ENCODE peak calls at places on chromosomes 13 and 19, in six cellular contexts. D is naive thymus-derived CD8-positive, alpha-beta T cell; R is Right ventricle myocardium superior; C is lower lobe of right lung; S is left lung; V is gastrocnemius medialis. L is an unnamed sample.

GRCh38 chr13:77067519-77067918 is 40.6 kb upstream of the FBXL3 start:
- ATAC-seq in D (no peak), R (peak; percentile 94), C (no peak), S (no peak), V (no peak), L (no peak)

GRCh38 chr19:1968279-1969175 is 27.6 kb downstream of the CSNK1G2 start:
- ATAC-seq in D (no peak), R (peak; percentile 11), C (no peak), S (no peak), V (no peak), L (no peak)

GRCh38 chr13:30148171-30148754 is 159.1 kb downstream of the KATNAL1 start:
- ATAC-seq in D (peak; percentile 82), R (no peak), C (peak; percentile 49), S (peak; percentile 42), V (no peak), L (no peak)

GRCh38 chr13:48412881-48413351 is at the start of gene LPAR6:
- ATAC-seq in D (peak; percentile 43), R (peak; percentile 83), C (peak; percentile 88), S (peak; percentile 76), V (peak; percentile 82), L (no peak)

GRCh38 chr19:5103812-5104410 is 135.0 kb downstream of the KDM4B start:
- ATAC-seq in D (no peak), R (peak; percentile 18), C (no peak), S (no peak), V (peak; percentile 37), L (no peak)

GRCh38 chr19:21740559-21740958 is 26.8 kb downstream of the ZNF100 start:
- ATAC-seq in D (no peak), R (no peak), C (no peak), S (no peak), V (no peak), L (no peak)

GRCh38 chr19:58450836-58451357 is 525 bp upstream of the ZNF324B start:
- ATAC-seq in D (peak; percentile 39), R (no peak), C (peak; percentile 51), S (peak; percentile 57), V (no peak), L (peak; percentile 30)

GRCh38 chr13:94416454-94417080 is 62.9 kb downstream of the DCT start:
- ATAC-seq in D (no peak), R (peak; percentile 29), C (no peak), S (peak; percentile 70), V (no peak), L (peak; percentile 89)

GRCh38 chr13:43611631-43612416 is 174.9 kb downstream of the ENOX1 start:
- ATAC-seq in D (no peak), R (peak; percentile 45), C (no peak), S (peak; percentile 34), V (peak; percentile 52), L (no peak)

GRCh38 chr19:38656171-38656981 is 8.9 kb downstream of the ACTN4 start:
- ATAC-seq in D (peak; percentile 94), R (peak; percentile 13), C (no peak), S (no peak), V (peak; percentile 20), L (no peak)

GRCh38 chr19:6577410-6578125 is 13.4 kb downstream of the CD70 start:
- ATAC-seq in D (peak; percentile 41), R (peak; percentile 48), C (peak; percentile 74), S (peak; percentile 83), V (no peak), L (no peak)

GRCh38 chr19:44799627-44800257 is 9.2 kb upstream of the BCAM start:
- ATAC-seq in D (no peak), R (no peak), C (peak; percentile 28), S (peak; percentile 12), V (no peak), L (peak; percentile 8)

GRCh38 chr13:30805603-30806011 is 70.3 kb downstream of the ALOX5AP start:
- ATAC-seq in D (no peak), R (no peak), C (no peak), S (no peak), V (no peak), L (peak; percentile 46)

GRCh38 chr13:32007494-32007893 is 24.1 kb upstream of the FRY start:
- ATAC-seq in D (no peak), R (no peak), C (no peak), S (no peak), V (no peak), L (no peak)

GRCh38 chr19:23075031-23075733 is 41.6 kb upstream of the ZNF730 start:
- ATAC-seq in D (no peak), R (peak; percentile 80), C (peak; percentile 88), S (peak; percentile 91), V (no peak), L (peak; percentile 94)

GRCh38 chr19:3041756-3042517 is 12.9 kb upstream of the TLE2 start:
- ATAC-seq in D (peak; percentile 29), R (no peak), C (no peak), S (no peak), V (no peak), L (no peak)

GRCh38 chr13:101623469-101624209 is 171.2 kb downstream of the ITGBL1 start:
- ATAC-seq in D (no peak), R (no peak), C (peak; percentile 23), S (peak; percentile 11), V (no peak), L (no peak)

GRCh38 chr19:42524250-42524649 is 4.0 kb downstream of the CEACAM1 start:
- ATAC-seq in D (no peak), R (no peak), C (no peak), S (no peak), V (no peak), L (no peak)

GRCh38 chr19:13640611-13641010 is 123.7 kb upstream of the MRI1 start:
- ATAC-seq in D (no peak), R (no peak), C (no peak), S (no peak), V (no peak), L (no peak)

GRCh38 chr13:108877300-108877699 is 247.9 kb downstream of the MYO16 start:
- ATAC-seq in D (no peak), R (peak; percentile 85), C (no peak), S (no peak), V (no peak), L (no peak)

GRCh38 chr13:72851678-72852014 is 69.7 kb downstream of the PIBF1 start:
- ATAC-seq in D (no peak), R (no peak), C (no peak), S (no peak), V (no peak), L (peak; percentile 30)

GRCh38 chr13:109670776-109671175 is 115.6 kb downstream of the IRS2 start:
- ATAC-seq in D (no peak), R (no peak), C (no peak), S (no peak), V (no peak), L (no peak)

GRCh38 chr19:16217671-16218464 is 20.2 kb downstream of the AP1M1 start:
- ATAC-seq in D (peak; percentile 25), R (no peak), C (no peak), S (no peak), V (no peak), L (no peak)

GRCh38 chr13:33278923-33279322 is 6.6 kb downstream of the STARD13 start:
- ATAC-seq in D (no peak), R (no peak), C (no peak), S (no peak), V (no peak), L (no peak)

GRCh38 chr19:50639121-50640112 is at the start of gene SYT3:
- ATAC-seq in D (peak; percentile 91), R (peak; percentile 90), C (peak; percentile 89), S (peak; percentile 92), V (no peak), L (peak; percentile 97)